ENCODE peak calls at places on chromosomes 16 and 17, in seven cellular contexts. N is substantia nigra; U is Daoy; J is Ammon's horn; I is CD4-positive, alpha-beta T cell; G is amniotic epithelial cell; A is stromal cell of bone marrow. E is an unnamed sample.

GRCh38 chr17:4329838-4330237 is 36.6 kb downstream of the UBE2G1 start:
- DNase-seq in N (no peak), U (peak; percentile 78), J (no peak), I (no peak), G (peak; percentile 89), A (peak; percentile 92), E (no peak)

GRCh38 chr17:8001976-8002645 is at the start of gene GUCY2D:
- DNase-seq in N (no peak), U (no peak), J (no peak), I (no peak), G (no peak), A (no peak), E (no peak)

GRCh38 chr17:57925361-57925990 is 29.7 kb downstream of the CUEDC1 start:
- DNase-seq in N (no peak), U (no peak), J (no peak), I (no peak), G (no peak), A (no peak), E (no peak)

GRCh38 chr17:57948555-57949420 is 6.4 kb downstream of the CUEDC1 start:
- DNase-seq in N (no peak), U (peak; percentile 87), J (peak; percentile 60), I (no peak), G (peak; percentile 96), A (peak; percentile 73), E (no peak)

GRCh38 chr16:11052080-11052808 is 107.9 kb downstream of the CLEC16A start:
- DNase-seq in N (no peak), U (peak; percentile 59), J (no peak), I (peak; percentile 3), G (no peak), A (no peak), E (no peak)

GRCh38 chr16:17222756-17223411 is 247.9 kb downstream of the XYLT1 start:
- DNase-seq in N (peak; percentile 12), U (no peak), J (peak; percentile 62), I (no peak), G (no peak), A (no peak), E (no peak)

GRCh38 chr16:1160773-1161348 is 8.0 kb downstream of the CACNA1H start:
- DNase-seq in N (no peak), U (no peak), J (no peak), I (no peak), G (no peak), A (no peak), E (peak; percentile 31)

GRCh38 chr17:33200587-33200986 is 92.5 kb downstream of the ASIC2 start:
- DNase-seq in N (no peak), U (peak; percentile 59), J (no peak), I (no peak), G (peak; percentile 5), A (no peak), E (no peak)

GRCh38 chr16:14358697-14359305 is 271.3 kb downstream of the PARN start:
- DNase-seq in N (no peak), U (no peak), J (no peak), I (no peak), G (no peak), A (no peak), E (no peak)

GRCh38 chr17:8072727-8073461 is 14.6 kb downstream of the ALOX12B start:
- DNase-seq in N (no peak), U (no peak), J (no peak), I (peak; percentile 26), G (no peak), A (no peak), E (no peak)

GRCh38 chr16:10609410-10609774 is 29.0 kb upstream of the EMP2 start:
- DNase-seq in N (no peak), U (peak; percentile 37), J (no peak), I (no peak), G (peak; percentile 75), A (peak; percentile 55), E (no peak)